ENCODE peak calls at places on chromosomes 16 and 17, in seven cellular contexts. K is colonic mucosa, A is fibroblast of lung, J is IMR-90, F is GM23248, Y is PC-3, P is keratinocyte. T is an unnamed sample. For H3K9me3, the result is how much of the 10 kb centered on the place peaks cover.

GRCh38 chr17:77681820-77682219 is 276.7 kb upstream of the TNRC6C start:
- DNase-seq in A (peak), F (peak), J (peak), K (peak), Y (peak), P (no peak), T (peak)

GRCh38 chr17:72590382-72590781 is 469.6 kb downstream of the SOX9 start:
- DNase-seq in Y (peak), P (no peak), F (peak), K (no peak), A (peak), J (peak), T (peak)

GRCh38 chr17:78704594-78704993 is 77.5 kb downstream of the CYTH1 start:
- DNase-seq in F (no peak), A (no peak), Y (peak), P (no peak), J (no peak), K (no peak), T (no peak)

GRCh38 chr17:27751166-27751565 is 49.2 kb downstream of the NOS2 start:
- DNase-seq in P (no peak), Y (no peak), J (no peak), K (no peak), A (no peak), F (no peak), T (no peak)

GRCh38 chr17:78315355-78316114 is 44.3 kb downstream of the SOCS3 start:
- DNase-seq in K (peak), J (peak), P (peak), Y (peak), F (peak), A (peak), T (peak)

GRCh38 chr16:87465306-87465705 is 27.5 kb downstream of the ZCCHC14 start:
- DNase-seq in F (peak), K (peak), A (peak), Y (peak), J (peak), P (no peak), T (peak)

GRCh38 chr16:7744546-7745294 is 412.1 kb downstream of the RBFOX1 start:
- DNase-seq in F (no peak), A (no peak), K (no peak), J (no peak), Y (no peak), P (no peak), T (no peak)

GRCh38 chr17:38943607-38944006 is 18.2 kb downstream of the LASP1NB start:
- DNase-seq in J (peak), Y (no peak), K (no peak), A (no peak), F (no peak), P (no peak), T (no peak)

GRCh38 chr17:37305406-37305905 is 70.3 kb upstream of the C17orf78 start:
- DNase-seq in P (peak), A (no peak), K (no peak), J (no peak), F (no peak), Y (no peak), T (no peak)

GRCh38 chr16:29962344-29962994 is 590 bp downstream of the TMEM219 start:
- DNase-seq in P (no peak), Y (peak), F (peak), K (peak), A (no peak), J (peak), T (peak)

GRCh38 chr17:75664099-75664549 is 2.8 kb downstream of the RECQL5 start:
- DNase-seq in K (no peak), P (no peak), Y (no peak), J (no peak), A (no peak), F (no peak), T (no peak)
- H3K4me3 ChIP-seq in K (no peak), P (no peak), Y (no peak), J (no peak), A (no peak), F (no peak), T (no peak)

GRCh38 chr16:3949946-3950342 is 69.4 kb upstream of the CREBBP start:
- DNase-seq in F (no peak), J (no peak), K (no peak), Y (no peak), A (no peak), P (no peak), T (no peak)
- H3K9ac ChIP-seq in F (peak), J (peak), K (peak), Y (no peak), A (peak), P (no peak), T (peak)

DNA sequence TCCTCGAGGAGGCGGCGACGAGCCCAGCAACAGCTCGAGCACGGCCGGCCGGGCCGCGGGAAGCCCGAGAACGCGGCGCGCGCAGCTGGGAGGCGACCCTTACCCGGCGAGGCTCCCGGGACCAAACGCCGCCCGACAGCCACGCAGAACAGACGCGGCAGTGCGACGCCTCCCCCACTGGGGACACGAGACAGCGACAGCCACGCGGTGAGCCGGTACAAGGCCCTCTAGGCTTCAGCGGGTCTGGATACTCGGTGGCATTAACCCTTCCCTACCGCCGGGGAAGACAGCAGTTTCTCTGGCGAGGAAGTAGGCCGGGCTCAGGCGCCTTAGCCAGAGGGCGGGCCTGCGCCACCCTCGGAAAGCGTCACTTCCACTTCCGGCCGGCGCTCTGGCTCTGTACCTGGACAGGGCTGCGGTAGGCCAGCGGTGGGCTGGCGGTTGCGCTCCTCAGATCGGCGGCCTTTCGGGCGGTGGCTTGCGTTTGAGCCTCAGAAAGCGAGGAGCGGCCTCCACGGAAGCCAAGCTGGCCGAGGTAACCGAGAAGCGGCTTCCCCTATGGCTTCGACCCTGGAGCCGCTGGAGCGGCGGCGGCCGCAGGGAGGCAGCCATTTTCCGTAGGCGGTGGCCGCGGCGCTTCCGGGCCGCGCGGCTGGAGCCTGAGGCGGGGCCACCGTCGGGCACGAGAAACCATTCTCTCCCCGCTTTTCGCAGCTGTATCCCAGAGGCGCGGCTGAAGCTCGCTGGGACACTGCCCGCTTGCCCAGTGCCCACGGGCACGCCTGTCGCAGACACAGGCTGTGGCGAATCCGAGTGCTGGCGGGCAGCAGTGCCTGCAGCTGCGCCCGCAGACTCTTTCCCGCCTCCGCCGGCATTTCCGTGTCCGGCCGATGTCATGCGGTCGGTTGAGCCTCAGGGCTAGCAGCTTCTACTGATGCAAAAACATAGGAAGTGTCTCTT is at the start of the genes TIGD7 and ZNF75A:
- DNase-seq in P (peak), K (peak), Y (peak), A (peak), F (peak), J (peak), T (peak)
- H3K9me3 ChIP-seq in P (under half), K (under half), Y (under half), A (under half), F (under half), J (under half), T (under half)

DNA sequence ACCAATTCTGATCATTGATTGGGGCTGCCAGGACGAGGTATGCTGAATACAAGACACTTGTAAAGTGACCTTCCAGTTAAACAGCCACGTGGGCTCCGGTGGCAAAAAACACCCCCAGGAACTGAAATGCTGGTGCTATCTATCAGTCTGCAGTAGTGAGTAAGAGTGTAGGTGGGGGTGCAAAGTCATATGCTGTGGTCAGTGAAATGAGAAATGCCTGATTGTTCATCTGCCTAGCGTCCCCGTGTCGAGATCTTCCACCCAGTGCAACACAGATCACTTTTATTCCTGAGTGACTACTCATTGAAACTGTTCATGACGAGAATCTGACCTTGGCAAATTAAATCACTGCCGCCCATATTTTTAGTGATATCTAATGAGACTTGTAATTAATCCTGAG is 806.5 kb upstream of the GOT2 start:
- DNase-seq in P (no peak), J (peak), F (peak), K (no peak), A (peak), Y (peak), T (no peak)
- H3K4me3 ChIP-seq in P (no peak), J (no peak), F (no peak), K (no peak), A (no peak), Y (no peak), T (no peak)

GRCh38 chr16:58040496-58040846 is 14.9 kb downstream of the MMP15 start:
- DNase-seq in Y (no peak), J (no peak), A (no peak), P (no peak), K (no peak), F (no peak), T (no peak)

GRCh38 chr16:58040945-58041627 is 15.5 kb downstream of the MMP15 start:
- DNase-seq in Y (no peak), P (no peak), J (no peak), A (no peak), K (no peak), F (no peak), T (no peak)

GRCh38 chr16:58041628-58041955 is 16.0 kb downstream of the MMP15 start:
- DNase-seq in F (no peak), A (no peak), P (no peak), J (no peak), Y (no peak), K (no peak), T (no peak)

GRCh38 chr16:58038219-58038641 is 12.7 kb downstream of the MMP15 start:
- DNase-seq in Y (no peak), K (no peak), J (no peak), F (no peak), P (no peak), A (no peak), T (no peak)

GRCh38 chr16:58039829-58040495 is 14.4 kb downstream of the MMP15 start:
- DNase-seq in F (no peak), Y (no peak), A (no peak), K (no peak), P (no peak), J (no peak), T (no peak)
- H3K9ac ChIP-seq in F (no peak), Y (no peak), A (no peak), K (no peak), P (no peak), J (no peak), T (no peak)

DNA sequence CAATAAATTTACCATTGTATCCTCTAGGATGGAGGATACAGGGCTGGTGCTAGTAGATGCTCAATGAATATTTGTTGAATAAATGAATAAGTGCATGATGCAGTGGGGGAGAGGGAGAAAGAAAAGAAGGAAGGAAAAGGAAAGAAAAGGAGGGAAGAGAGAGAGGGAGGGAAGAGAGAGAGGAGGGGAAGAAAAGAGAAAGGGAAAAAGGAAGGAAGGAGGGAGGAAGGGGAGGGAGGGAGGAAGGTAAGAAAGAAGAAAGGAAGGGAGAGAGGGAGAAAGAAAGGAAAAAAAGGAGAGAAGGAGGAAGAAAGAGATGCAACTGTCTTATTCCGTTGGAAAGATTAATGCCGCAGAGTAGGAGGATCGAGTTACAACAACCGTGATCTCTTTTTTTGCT is 30.4 kb downstream of the HSBP1 start:
- DNase-seq in J (no peak), F (no peak), K (no peak), Y (no peak), P (no peak), A (no peak), T (no peak)
- H3K9me3 ChIP-seq in J (under half), F (under half), K (under half), Y (under half), P (under half), A (under half), T (under half)

DNA sequence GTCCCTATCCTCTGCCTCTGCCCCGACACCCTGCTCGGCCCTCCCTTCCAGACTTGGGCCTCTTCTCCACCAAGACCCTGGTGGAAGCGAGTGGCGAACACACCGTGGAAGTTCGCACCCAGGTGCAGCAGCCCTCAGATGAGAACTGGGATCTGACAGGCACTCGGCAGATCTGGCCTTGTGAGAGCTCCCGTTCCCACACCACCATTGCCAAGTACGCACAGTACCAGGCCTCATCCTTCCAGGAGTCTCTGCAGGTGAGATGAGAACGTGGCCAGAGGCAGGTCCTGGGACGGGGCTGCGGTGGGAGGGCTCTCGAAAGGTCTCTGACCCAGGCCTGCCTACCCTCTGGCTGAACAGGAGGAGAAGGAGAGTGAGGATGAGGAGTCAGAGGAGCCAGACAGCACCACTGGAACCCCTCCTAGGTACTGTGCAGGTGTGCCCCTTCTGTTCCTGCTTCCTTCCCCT is 3.9 kb upstream of the TMEM88 start:
- DNase-seq in A (no peak), F (no peak), K (peak), P (no peak), Y (no peak), J (no peak), T (no peak)
- H3K4me3 ChIP-seq in A (no peak), F (no peak), K (no peak), P (no peak), Y (peak), J (no peak), T (no peak)

T was measured in adipocyte.